ENCODE peak calls at places on chromosomes 3 and 15, in eight cellular contexts. A is fibroblast of the aortic adventitia; B is CD8-positive, alpha-beta T cell; X is tibial artery; P is HFFc6; M is cardiac muscle cell; C is psoas muscle; G is endothelial cell. N is an unnamed sample.

GRCh38 chr3:43379343-43379742 is 93.0 kb downstream of the SNRK start:
- DNase-seq in A (peak), B (no peak), X (peak), P (peak), M (no peak), C (no peak), G (no peak), N (no peak)

GRCh38 chr15:94282269-94283250 is 51.2 kb downstream of the MCTP2 start:
- DNase-seq in A (peak), B (no peak), X (no peak), P (no peak), M (peak), C (no peak), G (no peak), N (no peak)

GRCh38 chr15:72751751-72752455 is 31.7 kb downstream of the ADPGK start:
- DNase-seq in A (peak), B (no peak), X (no peak), P (no peak), M (no peak), C (no peak), G (no peak), N (no peak)

GRCh38 chr3:33061782-33062181 is 35.2 kb downstream of the GLB1 start:
- DNase-seq in A (peak), B (no peak), X (no peak), P (peak), M (no peak), C (no peak), G (no peak), N (no peak)

GRCh38 chr15:25860885-25861866 is 2.0 kb downstream of the ATP10A start:
- DNase-seq in A (peak), B (peak), X (no peak), P (no peak), M (no peak), C (no peak), G (no peak), N (no peak)

GRCh38 chr3:40899286-40899712 is 300.0 kb upstream of the CTNNB1 start:
- DNase-seq in A (no peak), B (no peak), X (no peak), P (no peak), M (no peak), C (no peak), G (no peak), N (no peak)

GRCh38 chr3:60017631-60018030 is 967.8 kb upstream of the CFAP20DC start:
- DNase-seq in A (no peak), B (peak), X (no peak), P (no peak), M (no peak), C (no peak), G (no peak), N (no peak)

GRCh38 chr3:145175626-145176025 is 985.4 kb downstream of the PLOD2 start:
- DNase-seq in A (no peak), B (no peak), X (no peak), P (no peak), M (no peak), C (no peak), G (no peak), N (no peak)

GRCh38 chr15:34994925-34995324 is 6.8 kb upstream of the ZNF770 start:
- DNase-seq in A (no peak), B (no peak), X (no peak), P (no peak), M (no peak), C (no peak), G (no peak), N (no peak)

GRCh38 chr15:29822685-29823459 is 604 bp upstream of the TJP1 start:
- DNase-seq in A (peak), B (no peak), X (peak), P (peak), M (peak), C (peak), G (peak), N (peak)

GRCh38 chr3:169020371-169020770 is 643.1 kb downstream of the MECOM start:
- DNase-seq in A (no peak), B (no peak), X (no peak), P (no peak), M (no peak), C (no peak), G (no peak), N (no peak)

GRCh38 chr15:63843901-63844317 is 10.2 kb upstream of the HERC1 start:
- DNase-seq in A (no peak), B (no peak), X (no peak), P (peak), M (no peak), C (no peak), G (no peak), N (no peak)

GRCh38 chr3:114404590-114404989 is 110.8 kb downstream of the TIGIT start:
- DNase-seq in A (no peak), B (no peak), X (no peak), P (peak), M (no peak), C (no peak), G (no peak), N (no peak)

GRCh38 chr15:73540161-73540560 is 93.0 kb downstream of the NPTN start:
- DNase-seq in A (no peak), B (no peak), X (no peak), P (no peak), M (no peak), C (no peak), G (no peak), N (no peak)

GRCh38 chr3:78204977-78205376 is 1165.1 kb downstream of the ROBO2 start:
- DNase-seq in A (peak), B (no peak), X (no peak), P (peak), M (peak), C (no peak), G (no peak), N (no peak)
- TF ChIP-seq CTCF in A (no peak), B (no peak), X (no peak), P (peak), M (no peak), C (no peak), G (no peak), N (no peak)

GRCh38 chr15:49876401-49877038 is 242.5 kb downstream of the ATP8B4 start:
- DNase-seq in A (peak), B (no peak), X (peak), P (no peak), M (peak), C (no peak), G (peak), N (no peak)
- TF ChIP-seq CTCF in A (peak), B (no peak), X (peak), P (no peak), M (peak), C (no peak), G (no peak), N (no peak)

GRCh38 chr3:53168175-53168923 is 7.3 kb downstream of the PRKCD start:
- DNase-seq in A (no peak), B (no peak), X (no peak), P (no peak), M (no peak), C (no peak), G (no peak), N (no peak)

GRCh38 chr3:53167418-53168174 is 6.6 kb downstream of the PRKCD start:
- DNase-seq in A (peak), B (no peak), X (no peak), P (no peak), M (no peak), C (no peak), G (no peak), N (no peak)

GRCh38 chr3:53170325-53171108 is 9.5 kb downstream of the PRKCD start:
- DNase-seq in A (no peak), B (no peak), X (no peak), P (no peak), M (no peak), C (no peak), G (no peak), N (no peak)

GRCh38 chr3:53169832-53170324 is 8.9 kb downstream of the PRKCD start:
- DNase-seq in A (no peak), B (no peak), X (no peak), P (no peak), M (no peak), C (no peak), G (no peak), N (no peak)

DNA sequence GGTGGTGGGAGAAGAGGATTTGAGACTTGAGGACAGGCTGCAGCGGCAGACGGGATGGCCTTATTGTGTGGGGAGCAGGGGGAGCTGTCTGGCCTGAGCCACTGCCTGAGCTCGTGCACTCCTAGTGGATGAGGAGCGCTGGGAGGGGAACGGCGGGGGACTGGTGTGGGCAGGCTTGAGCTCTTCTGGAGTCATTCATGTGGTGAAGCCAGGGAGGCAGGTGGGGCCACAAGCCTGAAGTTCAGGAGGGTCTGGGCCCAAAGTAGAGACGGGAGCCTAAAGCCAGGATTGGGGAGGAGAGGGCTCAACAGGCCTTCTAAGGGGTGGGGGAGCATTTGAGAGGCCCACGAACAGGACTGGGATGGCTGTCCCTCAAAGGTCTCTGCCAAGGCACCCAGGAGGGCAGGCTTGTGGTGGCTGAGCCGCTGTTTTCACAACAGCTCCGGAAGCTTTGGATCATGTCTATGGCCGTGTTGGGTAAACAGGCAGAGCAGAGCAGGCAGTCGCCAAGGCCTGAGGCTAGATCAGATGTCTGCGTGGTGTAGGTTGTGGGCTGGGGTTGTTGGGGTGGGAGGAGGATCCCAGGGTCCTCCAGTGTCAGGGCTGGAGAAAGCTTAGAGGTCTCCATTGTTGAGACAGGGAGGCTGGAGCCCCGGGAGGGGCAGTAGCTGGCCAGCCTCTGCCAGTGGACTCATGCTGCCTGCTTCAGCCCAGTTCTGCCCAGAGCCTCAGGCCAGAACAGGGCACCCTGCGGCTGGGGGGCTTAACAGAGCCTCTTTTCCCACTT is 8.2 kb downstream of the PRKCD start:
- DNase-seq in A (no peak), B (no peak), X (no peak), P (no peak), M (no peak), C (no peak), G (no peak), N (peak)
- TF ChIP-seq CTCF in A (no peak), B (no peak), X (no peak), P (no peak), M (no peak), C (no peak), G (no peak), N (no peak)

DNA sequence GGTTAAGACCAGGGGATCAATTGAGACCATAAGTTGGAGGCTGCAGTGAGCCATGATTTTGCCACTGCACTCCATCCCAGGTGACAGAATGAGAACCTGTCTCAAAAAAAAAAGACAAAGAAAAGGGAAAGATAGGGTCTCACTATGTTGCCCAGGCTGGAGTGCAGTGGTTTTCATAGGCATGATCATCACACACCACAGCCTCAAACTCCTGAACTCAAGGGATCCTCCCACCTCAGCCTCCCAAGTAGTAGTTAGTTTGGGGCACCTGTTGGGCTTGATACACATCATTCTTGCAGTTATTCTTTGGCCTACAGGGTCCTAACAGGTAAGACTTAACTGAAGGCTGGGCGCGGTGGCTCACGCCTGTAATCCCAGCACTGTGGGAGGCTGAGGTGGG is 42.1 kb downstream of the UBXN7 start:
- DNase-seq in A (no peak), B (no peak), X (no peak), P (no peak), M (no peak), C (no peak), G (no peak), N (no peak)
- TF ChIP-seq CTCF in A (no peak), B (no peak), X (no peak), P (no peak), M (no peak), C (no peak), G (no peak), N (no peak)

DNA sequence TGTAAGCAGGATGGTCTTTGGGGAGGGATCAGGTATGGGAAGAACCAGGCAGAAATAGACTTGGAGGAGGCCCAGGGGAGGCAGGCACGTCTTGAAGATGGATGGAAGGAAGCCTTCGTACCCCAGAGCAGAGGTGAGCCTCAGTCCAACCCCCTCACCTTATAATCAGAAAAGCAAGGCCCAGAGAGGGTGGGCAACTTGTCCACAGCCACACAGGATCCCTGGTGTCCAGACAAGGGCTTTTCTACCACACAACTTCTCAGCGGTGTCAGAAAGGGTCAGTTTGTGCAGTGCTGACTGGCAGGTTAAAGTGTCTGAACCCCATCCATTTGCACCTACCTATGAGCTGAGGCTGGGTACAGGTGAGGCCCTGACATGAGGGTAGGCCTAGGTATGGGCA is 8.7 kb downstream of the IGDCC3 start:
- DNase-seq in A (no peak), B (no peak), X (no peak), P (no peak), M (no peak), C (no peak), G (no peak), N (peak)
- TF ChIP-seq CTCF in A (no peak), B (no peak), X (no peak), P (no peak), M (no peak), C (no peak), G (no peak), N (no peak)

DNA sequence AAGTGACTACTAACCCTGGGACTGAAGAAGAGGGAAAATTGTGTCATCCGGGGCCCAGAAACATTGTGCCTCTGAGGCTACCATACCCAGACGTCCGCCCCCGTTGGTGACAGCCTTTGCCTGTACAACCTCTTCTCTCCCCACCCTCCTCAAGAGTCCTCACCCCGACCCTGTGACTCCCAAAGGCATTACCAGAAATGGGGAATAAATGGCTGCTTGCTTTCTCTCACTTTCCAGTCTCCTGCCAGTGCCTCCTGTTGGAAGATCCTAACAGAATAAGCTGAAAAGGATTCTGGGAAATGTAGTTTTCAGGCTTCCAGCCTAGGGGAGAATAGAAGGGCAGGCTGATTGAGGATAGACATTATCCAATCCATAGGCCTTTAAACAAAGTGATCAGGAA is 30.8 kb upstream of the SLC25A36 start:
- DNase-seq in A (peak), B (no peak), X (no peak), P (no peak), M (peak), C (no peak), G (peak), N (peak)
- TF ChIP-seq CTCF in A (no peak), B (no peak), X (no peak), P (no peak), M (peak), C (no peak), G (no peak), N (no peak)

DNA sequence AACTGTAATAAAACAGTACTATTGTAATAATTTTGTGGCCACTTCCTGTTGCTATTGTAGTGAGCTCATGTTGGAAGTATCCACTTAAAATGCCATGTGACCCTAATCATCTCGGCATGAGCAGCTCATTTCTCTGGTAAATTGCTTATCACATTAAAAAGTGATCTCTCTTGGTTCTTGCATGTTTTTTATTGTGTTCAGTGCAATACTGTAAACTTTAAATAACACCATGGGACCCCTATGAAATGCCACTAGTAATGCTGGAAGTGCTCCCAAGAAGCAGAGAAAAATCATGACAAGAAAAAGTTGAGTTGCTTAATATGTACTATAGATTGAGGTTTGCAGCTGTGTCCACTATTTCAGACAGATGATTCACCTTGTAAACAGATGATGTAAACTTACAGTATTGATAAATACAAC is 45.6 kb downstream of the NMD3 start:
- DNase-seq in A (peak), B (no peak), X (no peak), P (peak), M (no peak), C (no peak), G (no peak), N (no peak)
- TF ChIP-seq CTCF in A (no peak), B (no peak), X (no peak), P (no peak), M (no peak), C (no peak), G (no peak), N (no peak)